ENCODE peak calls at places on chromosomes 16 and 17, in seven cellular contexts. R, D, N, V, O, S and T are unnamed samples.

GRCh38 chr17:10198509-10199249 is at the start of gene GAS7:
- DNase-seq in O (no peak), S (no peak), V (peak), D (no peak), N (peak), R (peak), T (no peak)

GRCh38 chr17:80501739-80502577 is 25.6 kb upstream of the NPTX1 start:
- DNase-seq in V (no peak), D (no peak), S (no peak), O (no peak), N (no peak), R (no peak), T (no peak)

GRCh38 chr17:82434216-82434565 is 15.8 kb upstream of the OGFOD3 start:
- DNase-seq in N (no peak), O (no peak), D (no peak), S (no peak), R (no peak), V (no peak), T (no peak)

GRCh38 chr17:20133552-20133951 is 124.4 kb downstream of the SPECC1 start:
- DNase-seq in N (no peak), D (no peak), R (no peak), S (no peak), O (no peak), V (peak), T (no peak)

GRCh38 chr17:48002208-48002919 is 31.5 kb downstream of the CDK5RAP3 start:
- DNase-seq in D (no peak), O (no peak), V (no peak), S (peak), R (no peak), N (no peak), T (peak)

GRCh38 chr17:78174332-78174869 is 6.0 kb downstream of the SYNGR2 start:
- DNase-seq in S (no peak), O (peak), D (no peak), N (peak), V (no peak), R (no peak), T (no peak)

GRCh38 chr16:14553447-14553846 is 76.6 kb downstream of the PARN start:
- DNase-seq in O (no peak), R (no peak), D (no peak), N (no peak), V (no peak), S (no peak), T (no peak)

GRCh38 chr17:45265823-45266222 is 3.9 kb upstream of the SPATA32 start:
- DNase-seq in S (no peak), N (no peak), V (no peak), D (no peak), O (no peak), R (no peak), T (no peak)

GRCh38 chr16:14640538-14640937 is 7.8 kb downstream of the BFAR start:
- DNase-seq in R (no peak), O (no peak), V (no peak), N (no peak), S (no peak), D (no peak), T (no peak)

GRCh38 chr16:8229011-8229520 is 361.2 kb downstream of the TMEM114 start:
- DNase-seq in V (peak), D (no peak), O (no peak), S (no peak), R (no peak), N (no peak), T (no peak)

GRCh38 chr17:78645421-78646295 is 68.5 kb upstream of the DNAH17 start:
- DNase-seq in N (no peak), R (no peak), V (peak), S (no peak), D (no peak), O (peak), T (no peak)

GRCh38 chr17:7064248-7064647 is 15.8 kb downstream of the CLEC10A start:
- DNase-seq in V (no peak), N (no peak), S (no peak), O (no peak), D (no peak), R (no peak), T (no peak)

GRCh38 chr16:73095142-73095791 is 47.3 kb upstream of the ZFHX3 start:
- DNase-seq in S (no peak), O (no peak), R (no peak), V (no peak), N (no peak), D (no peak), T (no peak)

GRCh38 chr16:55563797-55564196 is 2.7 kb upstream of the CAPNS2 start:
- DNase-seq in V (no peak), O (no peak), S (no peak), N (no peak), R (no peak), D (no peak), T (no peak)

GRCh38 chr17:42894283-42895184 is 6.1 kb upstream of the G6PC1 start:
- DNase-seq in N (no peak), O (no peak), S (no peak), V (no peak), D (no peak), R (no peak), T (no peak)

GRCh38 chr17:19728114-19728495 is 11.7 kb upstream of the SLC47A2 start:
- DNase-seq in S (peak), O (peak), V (no peak), R (no peak), N (peak), D (no peak), T (no peak)

GRCh38 chr17:81898029-81898866 is 3.8 kb upstream of the NPB start:
- DNase-seq in N (peak), V (no peak), S (no peak), R (no peak), D (no peak), O (no peak), T (no peak)

GRCh38 chr17:2343421-2343820 is 6.1 kb downstream of the SGSM2 start:
- DNase-seq in V (no peak), N (no peak), O (no peak), S (no peak), R (no peak), D (no peak), T (no peak)

GRCh38 chr16:84548971-84549844 is 44.7 kb upstream of the MEAK7 start:
- DNase-seq in O (no peak), S (no peak), V (no peak), D (peak), R (no peak), N (no peak), T (no peak)

GRCh38 chr17:19384723-19385391 is 2.1 kb downstream of the MFAP4 start:
- DNase-seq in N (peak), O (peak), S (peak), V (no peak), D (no peak), R (no peak), T (no peak)

GRCh38 chr16:53789159-53789558 is 85.2 kb downstream of the FTO start:
- DNase-seq in R (no peak), O (no peak), D (no peak), S (peak), V (no peak), N (no peak), T (no peak)

GRCh38 chr16:87851141-87851587 is 18.1 kb downstream of the SLC7A5 start:
- DNase-seq in S (no peak), O (no peak), V (no peak), R (no peak), N (no peak), D (no peak), T (no peak)

GRCh38 chr16:77825196-77825595 is 36.8 kb downstream of the VAT1L start:
- DNase-seq in N (no peak), V (no peak), R (no peak), D (no peak), O (no peak), S (no peak), T (no peak)

GRCh38 chr17:9228408-9229159 is 207.3 kb downstream of the NTN1 start:
- DNase-seq in O (no peak), V (no peak), D (no peak), S (peak), N (no peak), R (no peak), T (no peak)

GRCh38 chr17:61152898-61153297 is 246.7 kb upstream of the TBX2 start:
- DNase-seq in S (no peak), V (no peak), N (no peak), D (no peak), R (no peak), O (no peak), T (no peak)

GRCh38 chr17:2932946-2933345 is 130.5 kb downstream of the OR1D5 start:
- DNase-seq in N (no peak), S (no peak), V (no peak), O (no peak), R (no peak), D (no peak), T (no peak)

GRCh38 chr16:84197487-84198128 is 6.7 kb downstream of the ADAD2 start:
- DNase-seq in N (no peak), O (no peak), V (no peak), D (no peak), S (no peak), R (no peak), T (no peak)

GRCh38 chr17:11744696-11745095 is 146.4 kb downstream of the DNAH9 start:
- DNase-seq in R (no peak), S (no peak), O (no peak), D (no peak), V (no peak), N (no peak), T (no peak)

GRCh38 chr17:56173958-56174357 is 20.7 kb downstream of the ANKFN1 start:
- DNase-seq in N (no peak), V (no peak), R (no peak), D (no peak), O (no peak), S (no peak), T (no peak)